ENCODE peak calls at places on chromosomes 4 and X, in six cellular contexts. K is neural progenitor cell, B is PC-3, V is SK-N-SH, E is GM23338, G is MM.1S. C is an unnamed sample. For H3F3A, the result is how much of the 10 kb centered on the place peaks cover.

GRCh38 chrX:118975831-118976598 is 1.6 kb downstream of the LONRF3 start:
- DNase-seq in K (peak), B (peak), E (peak), G (no peak), V (peak), C (peak)

GRCh38 chr4:68077301-68077700 is 52.4 kb downstream of the TMPRSS11F start:
- DNase-seq in K (no peak), G (no peak), E (no peak), B (no peak), V (no peak), C (no peak)

GRCh38 chr4:18198653-18199052 is 177.1 kb upstream of the LCORL start:
- DNase-seq in K (peak), E (no peak), V (no peak), B (no peak), G (no peak), C (no peak)

GRCh38 chr4:7206385-7206784 is 14.0 kb downstream of the SORCS2 start:
- DNase-seq in B (peak), E (no peak), K (peak), V (no peak), G (no peak), C (peak)

GRCh38 chrX:105150036-105150435 is 70.5 kb downstream of the TEX13A start:
- DNase-seq in B (no peak), G (no peak), K (no peak), V (no peak), E (no peak), C (no peak)

GRCh38 chrX:20363003-20363674 is 96.4 kb upstream of the RPS6KA3 start:
- DNase-seq in K (no peak), E (no peak), B (no peak), V (no peak), G (no peak), C (peak)

GRCh38 chr4:67522851-67523671 is 22.2 kb downstream of the CENPC start:
- DNase-seq in G (no peak), V (no peak), E (no peak), B (peak), K (no peak), C (no peak)

GRCh38 chr4:138890921-138891570 is 124.5 kb upstream of the NOCT start:
- DNase-seq in B (no peak), E (no peak), K (no peak), G (no peak), V (no peak), C (no peak)

GRCh38 chr4:90670183-90670582 is 543.0 kb downstream of the CCSER1 start:
- DNase-seq in E (no peak), V (no peak), K (no peak), G (no peak), B (no peak), C (no peak)

GRCh38 chr4:176385601-176386000 is 65.8 kb downstream of the SPCS3 start:
- DNase-seq in K (no peak), B (no peak), G (no peak), V (no peak), E (no peak), C (no peak)

GRCh38 chr4:171954650-171955049 is 141.4 kb downstream of the GALNTL6 start:
- DNase-seq in V (no peak), E (no peak), B (no peak), K (no peak), G (no peak), C (no peak)

GRCh38 chrX:65874765-65875164 is 165.1 kb downstream of the VSIG4 start:
- DNase-seq in V (no peak), E (no peak), B (peak), K (no peak), G (no peak), C (peak)

GRCh38 chr4:87010192-87010591 is 75.4 kb downstream of the AFF1 start:
- DNase-seq in K (no peak), E (no peak), V (no peak), B (no peak), G (no peak), C (no peak)

GRCh38 chr4:179530953-179531352 is 2088.7 kb upstream of the AGA start:
- DNase-seq in E (no peak), G (no peak), B (no peak), K (no peak), V (no peak), C (no peak)

GRCh38 chrX:133850414-133850813 is 135.0 kb downstream of the GPC3 start:
- DNase-seq in G (no peak), K (no peak), E (no peak), V (no peak), B (no peak), C (no peak)

GRCh38 chr4:144572660-144573059 is 73.3 kb upstream of the HHIP start:
- DNase-seq in B (no peak), K (no peak), V (no peak), E (peak), G (no peak), C (no peak)

GRCh38 chr4:86973668-86974067 is 38.9 kb downstream of the AFF1 start:
- DNase-seq in K (no peak), B (no peak), G (no peak), V (no peak), E (no peak), C (no peak)

GRCh38 chr4:84887824-84888223 is 78.7 kb downstream of the WDFY3 start:
- DNase-seq in V (no peak), E (no peak), K (no peak), G (no peak), B (peak), C (peak)

GRCh38 chr4:147842573-147842972 is 110.7 kb downstream of the ARHGAP10 start:
- DNase-seq in B (no peak), E (no peak), V (no peak), G (no peak), K (no peak), C (peak)

GRCh38 chr4:55172694-55173287 is 47.4 kb upstream of the KDR start:
- DNase-seq in G (no peak), K (no peak), E (no peak), B (peak), V (no peak), C (peak)

GRCh38 chr4:120694973-120695372 is 227.6 kb downstream of the PRDM5 start:
- DNase-seq in K (no peak), G (no peak), E (no peak), B (peak), V (peak), C (peak)

GRCh38 chr4:110005461-110006056 is 92.9 kb downstream of the EGF start:
- DNase-seq in V (peak), B (peak), K (peak), G (peak), E (peak), C (peak)

GRCh38 chrX:68286076-68286475 is 147.2 kb downstream of the OPHN1 start:
- DNase-seq in E (no peak), V (no peak), K (no peak), B (no peak), G (no peak), C (no peak)

GRCh38 chr4:109967798-109968520 is 55.3 kb downstream of the EGF start:
- DNase-seq in E (no peak), G (no peak), K (no peak), B (peak), V (no peak), C (peak)

GRCh38 chr4:187417761-187418160 is 577.8 kb upstream of the ZFP42 start:
- DNase-seq in K (no peak), V (no peak), B (no peak), E (no peak), G (no peak), C (no peak)

GRCh38 chr4:89681219-89681618 is 155.7 kb downstream of the SNCA start:
- DNase-seq in V (no peak), K (peak), B (no peak), E (peak), G (peak), C (no peak)

GRCh38 chrX:104922206-104922621 is 298.3 kb downstream of the TEX13A start:
- DNase-seq in K (peak), V (peak), B (peak), G (peak), E (peak), C (peak)

GRCh38 chr4:77818667-77819408 is at the start of gene CNOT6L:
- DNase-seq in K (peak), V (peak), B (peak), G (peak), E (peak), C (peak)

GRCh38 chr4:184460495-184461285 is 13.7 kb downstream of the IRF2 start:
- DNase-seq in V (peak), K (no peak), G (no peak), E (no peak), B (no peak), C (no peak)

GRCh38 chr4:48267574-48267973 is 2.1 kb downstream of the TEC start:
- DNase-seq in E (no peak), K (no peak), V (no peak), G (no peak), B (no peak), C (no peak)

GRCh38 chr4:6710282-6710681 is 617 bp upstream of the MRFAP1L1 start:
- DNase-seq in K (peak), V (no peak), G (no peak), B (no peak), E (no peak), C (no peak)

GRCh38 chrX:13597928-13598327 is 28.5 kb downstream of the EGFL6 start:
- DNase-seq in E (no peak), V (no peak), B (no peak), G (no peak), K (no peak), C (peak)

GRCh38 chr4:88738714-88739366 is 41.2 kb upstream of the NAP1L5 start:
- DNase-seq in V (no peak), K (no peak), G (no peak), B (no peak), E (peak), C (no peak)

GRCh38 chrX:120625366-120625765 is 4.5 kb downstream of the C1GALT1C1 start:
- DNase-seq in B (no peak), V (no peak), K (no peak), G (peak), E (no peak), C (peak)

GRCh38 chr4:83516042-83516772 is 19.7 kb upstream of the GPAT3 start:
- DNase-seq in B (peak), E (no peak), K (no peak), G (no peak), V (no peak), C (peak)

GRCh38 chr4:71907782-71908181 is 123.9 kb upstream of the GC start:
- DNase-seq in V (no peak), E (no peak), K (no peak), B (no peak), G (no peak), C (no peak)

GRCh38 chrX:46178763-46179162 is 366.5 kb downstream of the ZNF674 start:
- DNase-seq in B (no peak), V (no peak), G (no peak), E (no peak), K (no peak), C (no peak)

GRCh38 chrX:46180258-46180687 is 364.9 kb downstream of the ZNF674 start:
- DNase-seq in E (no peak), K (peak), G (peak), V (no peak), B (peak), C (peak)

GRCh38 chrX:46184749-46185148 is 360.5 kb downstream of the ZNF674 start:
- DNase-seq in E (no peak), V (no peak), K (no peak), B (peak), G (no peak), C (peak)

DNA sequence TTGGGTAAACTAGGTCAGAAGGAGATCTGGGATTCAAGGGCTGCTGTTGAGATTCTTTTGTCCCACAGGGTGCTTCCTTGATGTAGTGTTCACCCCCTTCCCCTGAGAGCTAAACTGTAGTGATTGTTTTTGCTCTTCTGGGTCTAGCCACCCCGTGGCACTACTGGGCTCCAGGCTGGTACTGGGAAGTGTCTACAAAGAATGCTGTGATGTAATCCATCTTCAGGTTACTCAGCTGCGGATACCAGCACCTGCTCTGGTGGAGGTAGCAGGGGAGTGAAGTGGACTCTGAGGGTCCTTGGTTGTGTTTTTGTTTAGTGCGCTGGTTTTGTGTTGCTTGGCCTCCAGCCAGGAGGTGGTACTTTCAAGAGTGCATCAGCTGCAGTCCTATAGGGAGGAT is 365.5 kb downstream of the ZNF674 start:
- DNase-seq in E (no peak), V (no peak), B (no peak), G (no peak), K (no peak), C (no peak)
- H2AFZ ChIP-seq in E (no peak), V (no peak), B (no peak), G (no peak), K (no peak), C (no peak)

DNA sequence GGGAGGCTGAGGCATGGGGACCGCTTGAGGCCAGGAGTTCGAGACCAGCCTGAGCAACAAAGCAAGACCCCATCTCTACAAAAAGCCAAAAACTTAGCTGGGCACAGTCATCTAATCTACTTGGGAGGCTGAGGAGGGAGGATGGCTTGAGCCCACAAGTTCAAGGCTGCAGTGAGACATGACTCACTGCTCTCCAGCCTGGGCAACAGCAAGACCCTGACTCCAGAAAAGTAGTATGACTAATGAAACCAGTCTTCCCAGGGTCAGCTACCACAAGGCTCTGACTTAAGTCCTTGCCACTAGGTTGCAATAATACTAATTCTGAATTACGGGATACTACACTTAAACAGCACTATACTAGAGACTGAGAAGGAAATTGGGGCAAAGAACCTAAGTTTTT is 33.1 kb downstream of the ERVMER34-1 start:
- DNase-seq in B (peak), E (no peak), V (no peak), K (no peak), G (no peak), C (peak)
- H3F3A ChIP-seq in B (under half), E (half or more), V (under half), K (half or more), G (under half), C (under half)

DNA sequence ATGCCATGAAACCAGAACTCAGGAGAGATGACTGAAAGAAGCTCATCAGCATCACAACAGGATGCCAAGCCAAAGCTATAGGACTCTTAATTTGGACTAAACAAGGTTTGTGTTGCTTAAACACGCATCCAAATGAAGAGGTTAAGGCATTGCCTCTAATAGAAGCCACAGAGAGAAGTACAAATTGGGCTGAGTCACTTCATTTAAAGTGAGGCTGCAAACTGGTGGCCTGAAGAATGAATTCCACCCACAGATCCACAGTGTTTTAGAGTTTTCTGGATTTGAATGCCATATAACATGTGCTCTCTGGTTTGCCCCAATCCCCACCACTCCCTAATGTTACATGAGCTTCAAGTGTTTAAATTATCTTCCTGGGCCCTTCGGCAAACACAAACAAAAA is 103.5 kb downstream of the FIP1L1 start:
- DNase-seq in V (no peak), G (no peak), B (no peak), K (no peak), E (no peak), C (peak)
- TF ChIP-seq EZH2phosphoT487 in V (no peak), G (no peak), B (no peak), K (no peak), E (no peak), C (no peak)

GRCh38 chr4:80124246-80125211 is 51.5 kb upstream of the ANTXR2 start:
- DNase-seq in G (no peak), V (no peak), B (no peak), E (no peak), K (no peak), C (no peak)
- H2AFZ ChIP-seq in G (no peak), V (peak), B (peak), E (no peak), K (no peak), C (peak)

DNA sequence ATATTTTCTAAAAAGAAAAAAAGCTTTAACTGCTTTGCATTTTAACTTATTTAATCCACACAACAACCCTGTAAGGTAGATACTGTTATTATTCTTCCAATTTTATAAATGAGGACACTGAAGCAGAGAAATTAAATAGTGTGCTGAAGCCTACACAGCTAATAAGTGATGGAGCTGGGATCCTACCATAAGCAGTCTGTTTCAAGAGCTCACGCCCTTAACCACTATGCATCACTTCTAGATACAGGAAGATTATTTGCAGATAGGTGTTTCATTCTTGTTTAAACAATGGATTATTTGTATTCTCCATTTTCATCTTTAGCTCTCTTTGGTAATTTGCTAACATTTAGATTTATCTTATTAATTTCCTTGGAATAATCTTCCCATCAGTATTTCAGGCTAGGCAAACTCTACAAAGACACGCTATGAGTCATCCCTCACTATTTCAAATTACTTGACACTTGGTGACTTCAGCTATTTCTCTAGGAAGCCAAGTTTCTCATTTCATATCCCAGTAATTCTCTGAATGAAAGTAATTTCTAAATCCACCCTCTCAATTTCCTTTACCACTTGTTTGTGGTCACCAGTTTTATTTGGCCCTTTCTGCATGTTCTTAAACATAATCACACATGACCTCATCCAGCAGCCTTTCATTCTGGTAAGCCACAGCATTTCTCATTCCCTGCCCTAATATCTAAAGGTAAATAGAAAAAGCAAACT is 67.3 kb downstream of the ASB9 start:
- DNase-seq in V (no peak), B (peak), K (no peak), E (no peak), G (no peak), C (peak)
- H3F3A ChIP-seq in V (under half), B (under half), K (under half), E (under half), G (under half), C (under half)

GRCh38 chrX:22351966-22352365 is 79.3 kb downstream of the CBLL2 start:
- DNase-seq in E (no peak), K (no peak), V (no peak), G (no peak), B (peak), C (peak)
- TF ChIP-seq EZH2phosphoT487 in E (no peak), K (no peak), V (no peak), G (no peak), B (no peak), C (no peak)